ENCODE peak calls at places on chromosomes 3 and 15, in nine cellular contexts. Q is SJSA1, J is upper lobe of left lung, X is neural progenitor cell, M is A549, F is SK-N-SH, D is tibial nerve, H is NT2/D1, L is lung. G is an unnamed sample.

GRCh38 chr3:102174832-102175374 is 259.9 kb upstream of the ZPLD1 start:
- DNase-seq in F (no peak), J (no peak), X (no peak), Q (no peak), D (no peak), M (no peak), H (no peak), L (no peak), G (no peak)

GRCh38 chr3:131535596-131535995 is 32.8 kb upstream of the MRPL3 start:
- DNase-seq in J (no peak), L (no peak), H (no peak), X (no peak), M (no peak), D (no peak), F (no peak), Q (no peak), G (no peak)

GRCh38 chr3:20511863-20512262 is 325.9 kb upstream of the SGO1 start:
- DNase-seq in Q (no peak), H (peak; percentile 44), M (peak; percentile 9), F (peak; percentile 49), L (no peak), X (peak; percentile 69), J (no peak), D (no peak), G (peak; percentile 31)

GRCh38 chr3:50120364-50121095 is 31.8 kb downstream of the RBM5 start:
- DNase-seq in J (no peak), D (no peak), H (no peak), Q (no peak), F (no peak), L (no peak), X (no peak), M (no peak), G (no peak)

GRCh38 chr3:90052425-90052950 is 945.1 kb downstream of the EPHA3 start:
- DNase-seq in Q (no peak), D (no peak), X (no peak), M (no peak), F (no peak), H (no peak), J (no peak), L (no peak), G (no peak)

GRCh38 chr3:56881035-56881575 is 79.4 kb upstream of the ARHGEF3 start:
- DNase-seq in J (no peak), X (no peak), D (no peak), H (no peak), Q (no peak), M (no peak), F (no peak), L (no peak), G (no peak)

GRCh38 chr15:72338617-72339321 is 18.8 kb upstream of the CELF6 start:
- DNase-seq in Q (no peak), F (no peak), X (no peak), L (no peak), H (no peak), D (peak; percentile 41), M (no peak), J (no peak), G (no peak)

GRCh38 chr3:9247361-9248231 is 1.9 kb downstream of the SRGAP3 start:
- DNase-seq in H (no peak), M (no peak), J (no peak), F (no peak), X (peak; percentile 32), L (no peak), Q (no peak), D (no peak), G (no peak)

GRCh38 chr3:193554790-193555189 is at the start of gene ATP13A4:
- DNase-seq in F (no peak), M (peak; percentile 1), J (peak; percentile 62), H (no peak), Q (no peak), D (no peak), X (peak; percentile 29), L (peak; percentile 72), G (no peak)

GRCh38 chr15:89559865-89560264 is 15.4 kb upstream of the TICRR start:
- DNase-seq in X (no peak), D (no peak), M (no peak), J (no peak), F (no peak), H (no peak), L (no peak), Q (no peak), G (no peak)

GRCh38 chr3:87173071-87173470 is 54.0 kb upstream of the CHMP2B start:
- DNase-seq in M (no peak), F (no peak), X (no peak), J (no peak), L (no peak), Q (no peak), D (no peak), H (no peak), G (no peak)

GRCh38 chr15:39864116-39864515 is 56.0 kb downstream of the GPR176 start:
- DNase-seq in M (no peak), F (no peak), H (no peak), Q (no peak), X (no peak), L (no peak), D (no peak), J (no peak), G (no peak)

GRCh38 chr3:29454326-29454725 is 173.5 kb downstream of the RBMS3 start:
- DNase-seq in F (no peak), Q (no peak), M (no peak), D (no peak), H (no peak), X (no peak), L (no peak), J (no peak), G (no peak)

GRCh38 chr15:74129411-74130088 is 836 bp upstream of the ISLR2 start:
- DNase-seq in Q (no peak), F (peak; percentile 60), J (no peak), H (no peak), X (peak; percentile 72), D (no peak), M (no peak), L (no peak), G (no peak)

DNA sequence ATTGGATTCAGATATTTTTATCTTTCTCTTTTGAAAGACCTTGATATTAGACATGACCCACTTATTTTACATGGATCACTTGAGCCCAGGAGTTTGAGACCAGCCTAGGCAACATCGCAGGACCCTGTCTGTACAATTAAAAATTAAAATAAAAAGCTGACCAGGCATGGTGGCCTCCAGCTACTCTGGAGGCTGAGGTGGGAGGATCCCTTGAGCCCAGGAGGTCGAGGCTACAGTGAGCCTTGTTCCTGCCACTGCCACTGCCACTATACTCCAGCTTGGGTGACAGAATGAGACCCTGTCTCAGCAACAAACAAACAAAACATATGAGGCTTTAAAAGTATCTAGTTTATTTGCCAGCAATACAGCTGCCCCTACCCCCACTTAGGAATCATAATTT is 1.6 kb downstream of the RNF7 start:
- DNase-seq in M (no peak), F (no peak), D (no peak), Q (no peak), L (no peak), X (no peak), H (no peak), J (no peak), G (no peak)
- H3K4me1 ChIP-seq in M (peaks cover 42% of the 10 kb centered on the region), F (peaks cover 15% of the 10 kb centered on the region), D (peaks cover 24% of the 10 kb centered on the region), Q (peaks cover 34% of the 10 kb centered on the region), L (peaks cover 4% of the 10 kb centered on the region), X (peaks cover 23% of the 10 kb centered on the region), H (no peaks in the 10 kb centered on the region), J (peaks cover 28% of the 10 kb centered on the region), G (peaks cover 18% of the 10 kb centered on the region)

GRCh38 chr3:160810360-160810759 is 54.3 kb downstream of the PPM1L start:
- DNase-seq in D (no peak), J (no peak), Q (no peak), L (no peak), M (no peak), X (no peak), H (no peak), F (no peak), G (no peak)
- H3K4me3 ChIP-seq in D (no peak overlapping the region), J (no peak overlapping the region), Q (no peak overlapping the region), L (no peak overlapping the region), M (no peak overlapping the region), X (no peak overlapping the region), H (no peak overlapping the region), F (no peak overlapping the region), G (no peak overlapping the region)

GRCh38 chr15:70475439-70475781 is 287.9 kb downstream of the UACA start:
- DNase-seq in X (no peak), L (no peak), H (no peak), Q (no peak), D (no peak), F (no peak), J (no peak), M (no peak), G (no peak)

GRCh38 chr15:70474682-70475438 is 288.5 kb downstream of the UACA start:
- DNase-seq in M (peak; percentile 90), H (no peak), J (peak; percentile 87), D (peak; percentile 67), F (no peak), X (no peak), L (peak; percentile 82), Q (peak; percentile 93), G (no peak)

GRCh38 chr15:70474367-70474681 is 289.0 kb downstream of the UACA start:
- DNase-seq in L (no peak), F (no peak), X (no peak), H (no peak), D (no peak), J (peak; percentile 29), Q (peak; percentile 57), M (no peak), G (no peak)

GRCh38 chr15:70475921-70476320 is 287.4 kb downstream of the UACA start:
- DNase-seq in Q (no peak), X (no peak), F (no peak), H (no peak), M (no peak), L (no peak), D (no peak), J (no peak), G (no peak)

GRCh38 chr15:70473623-70474366 is 289.6 kb downstream of the UACA start:
- DNase-seq in D (no peak), M (no peak), H (no peak), Q (no peak), F (no peak), L (no peak), J (no peak), X (no peak), G (no peak)
- H3K4me1 ChIP-seq in D (peaks cover 15% of the 10 kb centered on the region), M (peaks cover 48% of the 10 kb centered on the region), H (peaks cover 13% of the 10 kb centered on the region), Q (peaks cover 33% of the 10 kb centered on the region), F (peaks cover 33% of the 10 kb centered on the region), L (peaks cover 17% of the 10 kb centered on the region), J (peaks cover 33% of the 10 kb centered on the region), X (peaks cover 8% of the 10 kb centered on the region), G (no peaks in the 10 kb centered on the region)

GRCh38 chr3:181178991-181179390 is 189.5 kb upstream of the DNAJC19 start:
- DNase-seq in D (no peak), X (no peak), Q (no peak), M (no peak), J (no peak), L (no peak), F (no peak), H (no peak), G (no peak)

GRCh38 chr3:181173227-181173626 is 183.7 kb upstream of the DNAJC19 start:
- DNase-seq in M (no peak), F (no peak), D (no peak), L (no peak), X (no peak), J (no peak), Q (no peak), H (no peak), G (no peak)

DNA sequence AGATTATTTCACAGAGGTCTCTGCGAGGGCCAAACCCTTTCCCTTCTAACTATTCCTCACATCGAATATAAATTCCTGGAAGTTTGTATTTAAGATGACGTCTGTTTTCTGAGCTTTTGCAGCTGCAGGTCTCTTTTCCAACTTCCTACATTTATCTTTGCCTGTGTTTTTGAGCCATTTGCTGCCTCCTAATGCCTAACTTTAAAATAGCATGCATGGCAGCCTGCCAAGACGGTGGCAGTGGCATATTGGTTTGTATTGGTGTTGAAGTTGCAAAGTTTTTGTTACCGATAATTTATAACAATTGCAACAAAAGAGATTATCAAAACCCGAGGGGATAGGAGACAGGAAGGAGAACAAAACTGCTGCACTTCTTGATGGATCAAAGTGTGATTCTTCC is 187.1 kb upstream of the DNAJC19 start:
- DNase-seq in X (peak; percentile 52), J (peak; percentile 54), F (peak; percentile 55), D (peak; percentile 77), L (peak; percentile 63), Q (no peak), H (peak; percentile 23), M (peak; percentile 2), G (peak; percentile 81)
- H3K4me3 ChIP-seq in X (peak overlapping the region; percentile 47), J (no peak overlapping the region), F (peak overlapping the region; percentile 19), D (no peak overlapping the region), L (no peak overlapping the region), Q (no peak overlapping the region), H (no peak overlapping the region), M (no peak overlapping the region), G (no peak overlapping the region)

G was measured in HAP-1.